ENCODE peak calls at places on chromosome 21, in six cellular contexts. B is HepG2, R is SK-N-SH, Z is K562, C is H1, M is GM12878. P is an unnamed sample.

GRCh38 chr21:44713846-44714245 is 2.5 kb upstream of the TSPEAR start:
- DNase-seq in B (no peak), R (no peak), Z (no peak), C (no peak), M (no peak), P (no peak)

GRCh38 chr21:33199516-33200217 is 30.1 kb upstream of the IFNAR2 start:
- DNase-seq in B (peak), R (peak), Z (peak), C (no peak), M (peak), P (peak)

GRCh38 chr21:38942617-38943245 is 137.0 kb downstream of the ETS2 start:
- DNase-seq in B (no peak), R (no peak), Z (no peak), C (no peak), M (no peak), P (no peak)

GRCh38 chr21:25186278-25186677 is 421.0 kb downstream of the MRPL39 start:
- DNase-seq in B (no peak), R (no peak), Z (no peak), C (no peak), M (peak), P (no peak)

GRCh38 chr21:45432575-45433255 is 27.8 kb downstream of the COL18A1 start:
- DNase-seq in B (peak), R (no peak), Z (no peak), C (no peak), M (no peak), P (no peak)

GRCh38 chr21:36615274-36615964 is 83.5 kb upstream of the SIM2 start:
- DNase-seq in B (peak), R (no peak), Z (peak), C (no peak), M (no peak), P (no peak)

GRCh38 chr21:32423846-32424535 is 11.5 kb downstream of the EVA1C start:
- DNase-seq in B (no peak), R (no peak), Z (no peak), C (no peak), M (no peak), P (no peak)

GRCh38 chr21:34530264-34530663 is 18.3 kb upstream of the KCNE1 start:
- DNase-seq in B (no peak), R (no peak), Z (no peak), C (no peak), M (no peak), P (no peak)

GRCh38 chr21:35530726-35531125 is 481.6 kb upstream of the RUNX1 start:
- DNase-seq in B (no peak), R (no peak), Z (no peak), C (no peak), M (no peak), P (peak)

GRCh38 chr21:42093991-42094417 is 22.9 kb downstream of the UMODL1 start:
- DNase-seq in B (peak), R (no peak), Z (no peak), C (no peak), M (no peak), P (no peak)

GRCh38 chr21:35048706-35049617 is at the start of gene RUNX1:
- DNase-seq in B (no peak), R (no peak), Z (peak), C (no peak), M (peak), P (peak)

GRCh38 chr21:34152500-34152899 is 79.1 kb downstream of the MRPS6 start:
- DNase-seq in B (no peak), R (no peak), Z (no peak), C (no peak), M (no peak), P (no peak)

GRCh38 chr21:32320059-32320458 is 21.4 kb downstream of the MRAP start:
- DNase-seq in B (no peak), R (no peak), Z (no peak), C (no peak), M (no peak), P (no peak)

GRCh38 chr21:40043423-40043822 is 176.2 kb downstream of the PCP4 start:
- DNase-seq in B (no peak), R (no peak), Z (peak), C (no peak), M (no peak), P (no peak)

GRCh38 chr21:38768385-38769071 is 37.2 kb upstream of the ETS2 start:
- DNase-seq in B (no peak), R (no peak), Z (no peak), C (no peak), M (no peak), P (no peak)

DNA sequence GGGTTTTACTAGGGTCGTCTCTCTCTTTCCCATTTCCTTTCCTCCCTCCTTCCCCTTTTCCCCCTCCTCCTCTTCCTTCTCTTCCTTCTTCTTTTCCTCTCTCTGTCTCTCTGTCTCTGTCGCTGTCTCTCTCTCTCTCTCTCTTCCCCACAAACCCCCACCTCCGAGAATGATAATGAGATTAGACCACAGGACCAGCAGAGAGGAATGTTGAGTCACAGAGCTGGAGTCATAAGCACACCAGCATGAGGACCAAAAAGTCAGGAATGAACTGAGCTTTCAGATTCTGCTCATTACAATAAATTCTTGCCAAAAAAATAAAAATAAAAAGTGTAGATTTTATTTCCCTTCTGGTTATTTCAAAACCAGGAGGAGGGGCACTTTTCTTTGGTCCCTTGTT is 377.4 kb downstream of the LTN1 start:
- DNase-seq in B (no peak), R (no peak), Z (no peak), C (no peak), M (no peak), P (no peak)
- TF ChIP-seq GABPA in B (no peak), R (no peak), Z (no peak), C (no peak), M (no peak), P (no peak)

GRCh38 chr21:14595449-14595848 is 49.3 kb upstream of the SAMSN1 start:
- DNase-seq in B (no peak), R (no peak), Z (no peak), C (no peak), M (no peak), P (no peak)

GRCh38 chr21:14589855-14590563 is 43.9 kb upstream of the SAMSN1 start:
- DNase-seq in B (no peak), R (no peak), Z (peak), C (no peak), M (no peak), P (no peak)

GRCh38 chr21:14594967-14595366 is 48.9 kb upstream of the SAMSN1 start:
- DNase-seq in B (no peak), R (no peak), Z (no peak), C (no peak), M (no peak), P (no peak)

GRCh38 chr21:14591277-14591876 is 45.3 kb upstream of the SAMSN1 start:
- DNase-seq in B (no peak), R (no peak), Z (no peak), C (no peak), M (no peak), P (no peak)

GRCh38 chr21:14591882-14592281 is 45.8 kb upstream of the SAMSN1 start:
- DNase-seq in B (no peak), R (no peak), Z (peak), C (no peak), M (no peak), P (peak)
- TF ChIP-seq POLR2AphosphoS5 in B (no peak), R (no peak), Z (no peak), C (no peak), M (no peak), P (no peak)

GRCh38 chr21:31103571-31104265 is 65.4 kb upstream of the KRTAP19-8 start:
- DNase-seq in B (no peak), R (no peak), Z (no peak), C (no peak), M (no peak), P (no peak)

GRCh38 chr21:31107871-31108270 is 69.6 kb upstream of the KRTAP19-8 start:
- DNase-seq in B (no peak), R (no peak), Z (no peak), C (no peak), M (no peak), P (peak)

GRCh38 chr21:31108969-31109368 is 70.7 kb upstream of the KRTAP19-8 start:
- DNase-seq in B (no peak), R (peak), Z (no peak), C (no peak), M (no peak), P (no peak)

GRCh38 chr21:31110430-31110829 is 72.2 kb upstream of the KRTAP19-8 start:
- DNase-seq in B (no peak), R (no peak), Z (no peak), C (no peak), M (no peak), P (no peak)

GRCh38 chr21:31107151-31107785 is 69.0 kb upstream of the KRTAP19-8 start:
- DNase-seq in B (no peak), R (no peak), Z (no peak), C (no peak), M (no peak), P (no peak)
- TF ChIP-seq GABPA in B (no peak), R (no peak), Z (no peak), C (no peak), M (no peak), P (no peak)

GRCh38 chr21:17391811-17392340 is 121.0 kb upstream of the CXADR start:
- DNase-seq in B (no peak), R (no peak), Z (no peak), C (no peak), M (no peak), P (no peak)

GRCh38 chr21:17397703-17398102 is 115.1 kb upstream of the CXADR start:
- DNase-seq in B (no peak), R (no peak), Z (no peak), C (no peak), M (no peak), P (no peak)

DNA sequence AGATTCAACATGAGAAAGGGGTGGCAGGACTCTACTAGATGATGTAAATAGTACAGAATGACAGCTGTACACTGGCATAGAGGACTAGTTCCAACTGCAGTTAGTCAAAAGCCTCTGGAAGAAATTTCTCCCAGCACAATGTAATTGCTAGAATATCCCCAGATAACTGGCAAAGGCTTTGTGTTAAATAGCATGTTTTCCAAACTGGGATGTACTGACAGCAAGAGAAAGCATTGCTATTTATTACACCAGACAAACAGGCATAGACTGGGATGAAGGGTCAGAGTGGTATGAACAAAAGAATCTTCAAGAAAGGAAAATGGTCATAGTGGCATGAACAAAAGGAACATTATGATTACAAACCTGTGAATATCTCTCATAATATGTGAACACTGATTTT is 115.9 kb upstream of the CXADR start:
- DNase-seq in B (no peak), R (no peak), Z (no peak), C (no peak), M (no peak), P (no peak)
- TF ChIP-seq POLR2AphosphoS5 in B (no peak), R (no peak), Z (no peak), C (no peak), M (no peak), P (no peak)

P was measured in HL-60.